ENCODE peak calls at places on chromosomes 5 and 9, in eight cellular contexts. X, U, N, B, V, Z, D and K are unnamed samples. For H3K4me1, the result is how much of the 10 kb centered on the place peaks cover.

GRCh38 chr9:34498511-34498910 is 24.3 kb downstream of the ENHO start:
- DNase-seq in X (no peak), U (no peak), N (no peak), B (no peak), V (no peak), Z (no peak), D (peak), K (no peak)

GRCh38 chr5:124979174-124979573 is 232.7 kb upstream of the ZNF608 start:
- DNase-seq in X (no peak), U (peak), N (no peak), B (no peak), V (no peak), Z (no peak), D (no peak), K (no peak)

GRCh38 chr9:90956026-90956810 is 154.6 kb downstream of the SYK start:
- DNase-seq in X (no peak), U (no peak), N (no peak), B (no peak), V (no peak), Z (no peak), D (no peak), K (no peak)

GRCh38 chr5:58932057-58932594 is 349.3 kb downstream of the RAB3C start:
- DNase-seq in X (no peak), U (no peak), N (no peak), B (no peak), V (no peak), Z (no peak), D (no peak), K (no peak)

GRCh38 chr5:4584982-4585381 is 555.1 kb upstream of the ADAMTS16 start:
- DNase-seq in X (no peak), U (no peak), N (no peak), B (no peak), V (no peak), Z (no peak), D (no peak), K (no peak)

GRCh38 chr9:133991211-133991921 is 758 bp downstream of the VAV2 start:
- DNase-seq in X (no peak), U (peak), N (no peak), B (no peak), V (peak), Z (peak), D (peak), K (peak)

GRCh38 chr9:13446261-13446660 is 166.8 kb upstream of the MPDZ start:
- DNase-seq in X (no peak), U (no peak), N (no peak), B (no peak), V (no peak), Z (peak), D (no peak), K (no peak)

GRCh38 chr9:128408963-128409431 is 11.7 kb upstream of the CERCAM start:
- DNase-seq in X (no peak), U (peak), N (no peak), B (no peak), V (no peak), Z (no peak), D (no peak), K (no peak)

GRCh38 chr5:126449751-126450271 is 26.6 kb downstream of the GRAMD2B start:
- DNase-seq in X (no peak), U (no peak), N (no peak), B (no peak), V (no peak), Z (peak), D (no peak), K (no peak)

GRCh38 chr5:127031147-127031862 is 947 bp upstream of the MARCHF3 start:
- DNase-seq in X (peak), U (peak), N (no peak), B (no peak), V (no peak), Z (no peak), D (peak), K (no peak)

GRCh38 chr9:72193478-72193881 is 44.2 kb downstream of the GDA start:
- DNase-seq in X (no peak), U (peak), N (no peak), B (no peak), V (no peak), Z (no peak), D (no peak), K (no peak)

GRCh38 chr5:179407191-179408175 is 62.2 kb upstream of the ADAMTS2 start:
- DNase-seq in X (no peak), U (no peak), N (no peak), B (no peak), V (no peak), Z (no peak), D (no peak), K (no peak)

GRCh38 chr5:171849585-171850353 is 64.2 kb downstream of the SMIM23 start:
- DNase-seq in X (no peak), U (no peak), N (no peak), B (no peak), V (no peak), Z (no peak), D (no peak), K (no peak)

GRCh38 chr5:159171274-159171673 is 38.1 kb downstream of the RNF145 start:
- DNase-seq in X (no peak), U (no peak), N (no peak), B (no peak), V (no peak), Z (no peak), D (no peak), K (no peak)

GRCh38 chr9:19748278-19749126 is 40.3 kb downstream of the SLC24A2 start:
- DNase-seq in X (no peak), U (no peak), N (no peak), B (no peak), V (no peak), Z (peak), D (no peak), K (no peak)

GRCh38 chr5:170184737-170185136 is 48.0 kb upstream of the C5orf58 start:
- DNase-seq in X (no peak), U (no peak), N (no peak), B (no peak), V (no peak), Z (no peak), D (no peak), K (no peak)

DNA sequence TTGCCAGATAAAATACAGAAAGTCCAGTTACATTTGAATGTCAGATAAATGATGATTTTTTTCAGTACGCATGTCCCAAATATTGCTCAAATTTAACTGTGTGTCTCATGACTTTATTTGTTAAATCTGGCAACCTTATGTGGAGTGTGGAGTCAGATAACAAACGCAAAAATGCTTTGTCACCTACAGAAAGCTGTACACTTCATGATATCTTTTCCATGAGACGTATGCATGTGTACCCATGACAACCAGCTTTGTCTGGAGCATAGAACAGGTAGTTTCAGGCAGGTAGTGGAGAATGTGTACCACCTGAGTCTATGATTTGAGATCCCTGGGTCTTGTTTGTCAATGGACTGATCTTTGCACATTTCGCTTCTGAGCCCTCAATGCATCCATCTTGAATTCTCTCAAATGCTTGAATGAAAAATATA is 105.5 kb upstream of the CPEB4 start:
- DNase-seq in X (no peak), U (no peak), N (no peak), B (no peak), V (no peak), Z (no peak), D (no peak), K (no peak)
- TF ChIP-seq POLR2AphosphoS5 in X (no peak), U (no peak), N (no peak), B (no peak), V (no peak), Z (no peak), D (no peak), K (no peak)

GRCh38 chr9:106421772-106422171 is 441.2 kb upstream of the ZNF462 start:
- DNase-seq in X (no peak), U (no peak), N (no peak), B (no peak), V (no peak), Z (no peak), D (no peak), K (no peak)
- H3K4me1 ChIP-seq in X (under half), U (under half), N (under half), B (under half), V (under half), Z (under half), D (under half), K (under half)

DNA sequence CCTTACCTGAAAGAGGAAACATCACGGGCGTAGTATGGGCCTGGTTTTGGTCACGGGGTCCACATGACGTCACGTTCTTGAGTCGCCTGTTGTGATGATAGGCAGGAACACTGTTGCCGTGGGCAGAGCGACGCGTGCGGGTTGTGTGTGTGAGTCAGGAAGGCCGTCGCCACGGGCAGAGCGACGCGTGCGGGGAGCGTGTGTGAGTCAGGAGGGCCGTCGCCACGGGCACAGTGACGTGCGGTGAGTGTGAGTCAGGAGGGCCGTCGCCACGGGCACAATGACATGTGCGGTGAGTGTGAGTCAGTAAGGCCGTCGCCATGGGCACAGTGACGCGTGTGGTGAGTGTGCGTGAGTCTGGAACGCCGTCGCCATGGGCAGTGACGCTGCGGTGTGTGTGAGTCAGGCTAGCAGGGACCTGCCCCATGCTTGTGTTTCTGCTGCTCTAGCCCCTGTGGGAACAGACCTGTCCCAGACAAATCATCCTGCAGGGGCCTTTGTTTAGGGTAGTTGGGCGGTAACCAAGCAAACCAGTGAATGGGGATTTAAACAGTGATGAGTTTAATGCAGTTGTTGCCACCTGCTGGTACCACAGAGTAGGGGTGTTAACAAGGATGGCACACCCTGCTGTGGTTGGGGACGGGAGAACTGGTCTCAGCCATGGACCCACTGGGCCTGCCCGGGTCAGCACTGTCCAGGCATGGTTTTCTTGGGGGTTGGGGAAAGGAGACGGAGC is 19.8 kb downstream of the TRIP13 start:
- DNase-seq in X (peak), U (peak), N (no peak), B (peak), V (no peak), Z (peak), D (no peak), K (no peak)
- TF ChIP-seq POLR2AphosphoS5 in X (no peak), U (no peak), N (no peak), B (no peak), V (peak), Z (peak), D (no peak), K (no peak)

DNA sequence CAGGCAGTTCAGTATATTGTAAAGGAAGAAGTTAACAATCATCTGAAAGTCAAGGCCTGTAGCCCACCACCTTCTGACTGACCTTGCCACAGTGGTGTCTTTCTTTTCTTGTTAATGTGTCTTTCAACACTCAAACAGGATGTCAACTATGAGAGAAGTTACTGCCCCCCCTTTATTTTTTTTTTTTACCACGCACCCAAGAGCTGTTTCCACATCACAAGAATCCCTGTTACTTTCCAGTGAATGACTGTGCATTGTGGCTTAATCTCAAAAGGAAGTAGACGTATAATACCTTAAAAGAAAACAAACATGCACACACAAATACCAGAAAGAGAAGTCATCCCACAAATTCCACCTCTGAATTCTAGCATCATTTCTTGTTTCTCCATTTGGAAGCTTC is 201.3 kb downstream of the EFNA5 start:
- DNase-seq in X (no peak), U (no peak), N (no peak), B (no peak), V (no peak), Z (peak), D (no peak), K (no peak)
- H3K4me1 ChIP-seq in X (under half), U (half or more), N (under half), B (under half), V (half or more), Z (half or more), D (under half), K (under half)

DNA sequence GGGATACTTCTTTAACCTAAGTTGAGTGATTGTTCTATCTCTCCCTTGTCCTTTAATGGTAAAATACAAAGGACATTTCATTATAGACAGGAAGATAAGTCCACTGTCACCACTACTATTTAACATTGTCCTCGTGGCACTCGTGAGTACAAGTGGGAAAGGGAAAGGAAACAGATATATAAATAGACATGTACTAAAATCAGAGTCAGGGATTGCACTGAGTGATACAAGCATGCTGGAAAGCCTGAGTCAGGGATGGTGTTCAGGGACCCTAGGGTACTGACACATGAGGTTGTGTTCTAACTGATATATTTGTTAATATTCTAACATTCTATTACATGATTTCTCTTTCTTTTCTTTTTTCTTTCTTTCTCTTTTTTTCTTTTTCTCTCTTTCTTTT is 74.8 kb upstream of the FAM170A start:
- DNase-seq in X (no peak), U (no peak), N (no peak), B (no peak), V (no peak), Z (no peak), D (no peak), K (no peak)
- TF ChIP-seq POLR2AphosphoS5 in X (no peak), U (no peak), N (no peak), B (no peak), V (no peak), Z (no peak), D (no peak), K (no peak)

DNA sequence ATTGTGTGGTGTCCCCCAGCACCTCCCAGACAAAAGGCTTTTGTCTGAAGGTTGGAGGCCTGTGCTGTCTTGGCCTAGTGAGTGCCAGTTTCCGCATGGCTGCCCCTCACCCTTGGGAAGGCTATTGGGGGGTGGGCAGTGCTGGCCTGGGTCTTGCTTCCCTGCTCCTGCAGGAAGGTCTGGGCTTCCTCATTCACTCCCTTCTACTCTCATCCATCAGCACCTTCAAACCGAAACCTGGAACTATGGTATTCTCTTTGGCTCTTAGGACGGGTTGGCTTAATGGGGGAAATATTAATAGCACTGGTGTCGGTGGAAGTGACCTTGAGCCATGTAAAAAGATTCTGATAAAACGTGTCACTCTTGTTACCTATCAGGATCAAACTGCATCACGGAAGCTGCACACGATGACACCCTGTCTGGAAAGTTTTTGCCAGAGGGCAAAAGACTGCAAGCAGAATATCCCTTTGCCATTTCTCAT is 34.0 kb upstream of the GLRX start:
- DNase-seq in X (no peak), U (no peak), N (no peak), B (no peak), V (no peak), Z (no peak), D (no peak), K (no peak)
- H3K4me1 ChIP-seq in X (under half), U (under half), N (half or more), B (under half), V (under half), Z (under half), D (under half), K (under half)

GRCh38 chr9:36543916-36544315 is 28.8 kb upstream of the MELK start:
- DNase-seq in X (no peak), U (no peak), N (no peak), B (peak), V (peak), Z (no peak), D (no peak), K (no peak)
- TF ChIP-seq POLR2AphosphoS5 in X (no peak), U (no peak), N (no peak), B (peak), V (no peak), Z (no peak), D (no peak), K (no peak)

GRCh38 chr5:2746642-2747041 is 4.8 kb downstream of the IRX2 start:
- DNase-seq in X (no peak), U (peak), N (no peak), B (no peak), V (no peak), Z (no peak), D (no peak), K (no peak)
- H3K4me1 ChIP-seq in X (under half), U (under half), N (under half), B (under half), V (under half), Z (under half), D (under half), K (under half)